ENCODE peak calls at places on chromosomes 4 and X, in four cellular contexts. S is WTC11, Y is A549, P is pancreas. R is an unnamed sample.

GRCh38 chr4:96103086-96103485 is 263.2 kb downstream of the PDHA2 start:
- DNase-seq in S (no peak), Y (no peak), P (no peak), R (no peak)

GRCh38 chr4:43778187-43778915 is 670.3 kb downstream of the KCTD8 start:
- DNase-seq in Y (no peak), S (no peak), P (no peak), R (no peak)

GRCh38 chr4:37453004-37453360 is 208.4 kb downstream of the NWD2 start:
- DNase-seq in S (peak; percentile 45), P (peak; percentile 69), Y (peak; percentile 38), R (no peak)

GRCh38 chr4:81485310-81485980 is 13.7 kb upstream of the RASGEF1B start:
- DNase-seq in P (no peak), Y (no peak), S (no peak), R (no peak)

GRCh38 chr4:167887726-167888125 is 204.6 kb upstream of the ANXA10 start:
- DNase-seq in Y (no peak), P (no peak), S (peak; percentile 19), R (no peak)

GRCh38 chrX:40683245-40683644 is 35.9 kb upstream of the CXorf38 start:
- DNase-seq in P (no peak), S (no peak), Y (no peak), R (no peak)

GRCh38 chr4:2591189-2591588 is 54.7 kb downstream of the FAM193A start:
- DNase-seq in S (peak; percentile 54), P (no peak), Y (no peak), R (no peak)

GRCh38 chr4:15378493-15378892 is 49.3 kb upstream of the C1QTNF7 start:
- DNase-seq in P (no peak), Y (no peak), S (no peak), R (no peak)

GRCh38 chr4:139734201-139734874 is 68.7 kb downstream of the MGST2 start:
- DNase-seq in S (no peak), P (no peak), Y (no peak), R (no peak)

GRCh38 chr4:47736555-47736954 is 101.3 kb downstream of the CORIN start:
- DNase-seq in P (no peak), Y (no peak), S (no peak), R (no peak)

GRCh38 chr4:47744253-47744652 is 93.6 kb downstream of the CORIN start:
- DNase-seq in Y (no peak), P (no peak), S (no peak), R (no peak)

GRCh38 chr4:47746122-47746521 is 91.7 kb downstream of the CORIN start:
- DNase-seq in S (no peak), P (no peak), Y (no peak), R (no peak)

GRCh38 chr4:47744843-47745382 is 93.0 kb downstream of the CORIN start:
- DNase-seq in Y (no peak), S (no peak), P (no peak), R (no peak)

GRCh38 chr4:47741200-47741599 is 96.7 kb downstream of the CORIN start:
- DNase-seq in P (no peak), Y (no peak), S (no peak), R (no peak)
- TF ChIP-seq CTCF in P (no peak), Y (no peak), S (no peak), R (no peak)

DNA sequence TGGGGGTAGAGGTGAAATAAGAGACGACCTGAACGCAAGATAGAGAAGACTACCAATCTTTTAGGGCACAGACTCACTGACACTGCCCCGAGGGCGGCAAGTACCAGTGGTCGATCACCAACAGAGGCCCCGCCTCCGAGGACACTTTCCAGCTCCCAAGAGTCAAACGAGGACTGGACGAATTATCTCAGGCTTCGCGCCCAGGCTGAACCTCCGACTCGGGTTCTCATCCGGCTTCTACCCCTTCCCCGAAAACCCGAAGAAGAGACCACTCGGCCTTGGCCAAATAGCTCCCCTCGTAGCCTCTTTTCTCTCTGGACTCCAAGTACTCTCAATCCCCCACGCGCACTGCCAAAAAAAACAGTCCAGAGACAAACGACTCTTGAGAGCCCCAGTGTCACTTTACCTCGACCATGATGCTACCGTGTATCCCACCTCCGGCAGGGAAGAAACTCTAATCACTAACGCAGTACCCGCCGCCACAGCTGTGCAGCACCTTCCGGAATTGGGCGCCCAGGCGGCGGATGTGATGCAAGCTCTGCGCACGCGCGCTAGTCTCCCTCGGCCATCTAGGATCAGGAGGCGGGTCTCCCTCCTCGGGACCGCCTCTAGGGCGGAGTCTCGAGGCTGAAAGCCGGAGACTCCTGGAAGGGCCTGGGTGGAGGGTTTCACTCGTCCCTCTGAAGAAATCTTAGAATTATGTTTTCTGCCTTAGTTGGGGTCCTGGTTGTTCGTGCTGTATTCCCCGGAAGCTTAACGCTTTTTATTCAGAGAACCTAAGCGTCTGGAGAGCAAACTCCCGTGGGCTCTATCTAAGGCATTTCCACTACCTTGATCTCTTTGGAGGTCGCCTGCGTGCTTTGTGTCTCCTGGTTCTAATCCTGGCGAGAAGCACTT is at the start of gene PLRG1:
- DNase-seq in Y (peak; percentile 64), P (peak; percentile 94), S (peak; percentile 96), R (peak; percentile 90)
- TF ChIP-seq CTCF in Y (no peak), P (peak; percentile 11), S (no peak), R (no peak)

GRCh38 chr4:152436384-152436783 is 99.5 kb downstream of the FBXW7 start:
- DNase-seq in Y (no peak), P (no peak), S (peak; percentile 25), R (no peak)
- TF ChIP-seq CTCF in Y (no peak), P (no peak), S (no peak), R (no peak)

DNA sequence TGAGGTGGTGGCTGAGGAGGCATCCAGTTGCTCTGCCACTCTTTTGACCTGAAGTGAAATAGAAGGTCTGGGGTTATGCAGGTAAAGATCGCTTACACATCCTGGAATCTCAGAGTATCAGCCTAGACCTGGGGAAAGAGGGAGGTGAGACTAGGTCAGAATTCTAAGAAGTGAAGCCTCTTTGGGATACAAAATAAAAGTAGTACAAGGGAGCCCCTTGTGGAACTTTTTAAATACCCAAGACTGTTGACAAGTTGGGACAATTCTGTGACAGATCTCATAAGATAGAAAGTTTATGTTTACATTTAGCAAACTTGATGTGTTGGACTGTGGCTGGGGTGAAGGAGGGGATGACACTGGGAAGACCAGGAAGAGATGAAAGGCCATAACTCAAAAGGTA is 263.2 kb downstream of the SPRY1 start:
- DNase-seq in Y (no peak), P (no peak), S (no peak), R (no peak)
- TF ChIP-seq CTCF in Y (peak; percentile 45), P (peak; percentile 17), S (no peak), R (no peak)

GRCh38 chr4:16387448-16387847 is 161.2 kb upstream of the TAPT1 start:
- DNase-seq in S (no peak), Y (no peak), P (no peak), R (no peak)

GRCh38 chr4:16391196-16391595 is 164.9 kb upstream of the TAPT1 start:
- DNase-seq in P (no peak), Y (no peak), S (no peak), R (no peak)
- TF ChIP-seq CTCF in P (no peak), Y (no peak), S (no peak), R (no peak)

DNA sequence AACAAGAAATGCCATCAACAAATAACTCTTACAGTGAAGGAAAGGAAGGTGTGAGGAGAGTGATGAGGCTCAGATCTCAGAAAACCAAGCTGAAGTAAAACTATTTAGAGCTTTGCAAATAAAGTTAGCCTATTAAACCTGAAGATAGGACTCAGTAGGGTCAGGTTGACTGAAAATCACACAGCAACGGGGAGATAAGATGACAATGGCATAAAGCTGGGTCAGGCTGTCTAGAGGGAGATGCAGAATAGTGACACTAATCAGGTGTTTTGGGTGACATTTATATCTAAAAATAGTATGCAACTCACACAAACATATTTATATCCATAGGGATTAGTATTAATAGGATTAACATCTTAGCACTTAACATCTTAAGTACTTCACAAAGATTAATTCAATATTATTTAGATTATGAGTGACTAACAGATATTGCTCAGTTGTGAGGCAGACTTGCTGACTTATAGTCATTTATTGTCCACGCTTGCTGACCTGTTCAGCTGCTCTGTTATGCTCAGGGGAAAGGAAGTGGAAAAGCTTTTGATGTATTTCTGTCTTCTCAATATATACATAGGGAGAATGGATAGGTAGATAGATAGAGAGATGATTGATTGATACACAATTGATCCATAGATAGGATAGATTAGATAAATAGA is 130.7 kb upstream of the GUCY1A1 start:
- DNase-seq in P (no peak), S (no peak), Y (no peak), R (no peak)
- TF ChIP-seq CTCF in P (no peak), S (no peak), Y (no peak), R (no peak)

DNA sequence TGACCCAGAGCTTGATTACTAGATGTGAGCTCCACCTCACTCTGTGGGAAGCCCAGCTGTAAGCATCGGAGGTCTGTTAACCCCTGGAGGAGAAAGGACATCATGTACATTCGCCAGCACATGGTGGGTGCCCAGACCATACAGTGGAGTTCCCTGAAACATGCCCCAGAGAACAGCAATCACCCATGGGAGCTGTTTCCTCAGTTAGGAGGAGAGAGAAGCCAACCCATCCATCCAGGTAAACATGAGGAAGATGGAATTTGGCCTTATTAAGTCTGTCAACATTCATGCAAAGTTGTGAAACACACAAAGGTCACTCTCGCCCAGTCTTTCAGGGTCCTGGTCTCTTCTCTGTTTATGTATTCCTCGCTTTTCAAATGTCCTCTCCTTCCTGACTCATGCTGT is 354.7 kb downstream of the ANK2 start:
- DNase-seq in Y (no peak), P (no peak), S (no peak), R (no peak)
- TF ChIP-seq CTCF in Y (no peak), P (no peak), S (no peak), R (no peak)